ENCODE peak calls at places on chromosomes 11 and 22, in five cellular contexts. M is CD8-positive, alpha-beta T cell; H is GM23338; Z is AG04450; N is spleen. J is an unnamed sample.

GRCh38 chr11:11324090-11324489 is 29.0 kb downstream of the CSNK2A3 start:
- DNase-seq in N (no peak), H (no peak), Z (no peak), M (no peak), J (no peak)

GRCh38 chr22:27452245-27452644 is 349.3 kb downstream of the MN1 start:
- DNase-seq in N (no peak), Z (no peak), M (no peak), H (no peak), J (no peak)

GRCh38 chr11:5929571-5929970 is 12.5 kb upstream of the OR56A3 start:
- DNase-seq in M (no peak), N (no peak), Z (no peak), H (no peak), J (no peak)

GRCh38 chr22:21602579-21602978 is 27.2 kb downstream of the YDJC start:
- DNase-seq in H (no peak), Z (no peak), M (no peak), N (no peak), J (no peak)

GRCh38 chr11:117423046-117423575 is 95.5 kb downstream of the CEP164 start:
- DNase-seq in N (peak; percentile 51), Z (no peak), M (no peak), H (no peak), J (no peak)

GRCh38 chr11:69979632-69980031 is 98.5 kb upstream of the ANO1 start:
- DNase-seq in H (no peak), M (no peak), N (no peak), Z (no peak), J (no peak)

GRCh38 chr11:57458060-57458409 is 2.3 kb upstream of the RTN4RL2 start:
- DNase-seq in N (no peak), Z (no peak), H (peak; percentile 81), M (no peak), J (no peak)

GRCh38 chr11:21268036-21268435 is 598.6 kb downstream of the NELL1 start:
- DNase-seq in N (no peak), M (no peak), H (peak; percentile 44), Z (no peak), J (no peak)

GRCh38 chr22:39178206-39179111 is 26.0 kb upstream of the CBX7 start:
- DNase-seq in Z (no peak), M (no peak), N (peak; percentile 41), H (no peak), J (peak; percentile 54)

GRCh38 chr11:105368711-105369110 is 229.1 kb upstream of the CARD18 start:
- DNase-seq in N (no peak), H (peak; percentile 11), M (no peak), Z (no peak), J (no peak)

GRCh38 chr11:44753965-44754645 is 27.3 kb downstream of the TSPAN18 start:
- DNase-seq in Z (no peak), N (no peak), H (peak; percentile 72), M (no peak), J (no peak)

GRCh38 chr22:44586337-44586990 is 88.4 kb upstream of the RTL6 start:
- DNase-seq in M (no peak), Z (no peak), N (peak; percentile 69), H (no peak), J (no peak)

GRCh38 chr11:23406131-23406819 is 546.0 kb upstream of the CCDC179 start:
- DNase-seq in H (peak; percentile 38), N (peak; percentile 51), M (no peak), Z (no peak), J (no peak)

GRCh38 chr11:57073121-57073520 is 84.4 kb downstream of the OR5AK2 start:
- DNase-seq in Z (no peak), N (no peak), M (no peak), H (no peak), J (peak; percentile 20)

GRCh38 chr11:102155676-102156075 is 45.4 kb downstream of the YAP1 start:
- DNase-seq in N (no peak), H (no peak), Z (no peak), M (no peak), J (no peak)

GRCh38 chr11:65421204-65422103 is 1.1 kb upstream of the NEAT1 start:
- DNase-seq in H (peak; percentile 58), Z (peak; percentile 97), M (peak; percentile 73), N (peak; percentile 95), J (peak; percentile 96)

GRCh38 chr22:21025266-21025665 is 7.1 kb downstream of the SLC7A4 start:
- DNase-seq in Z (no peak), H (no peak), M (no peak), N (no peak), J (no peak)

GRCh38 chr22:30335236-30335635 is 8.5 kb upstream of the TBC1D10A start:
- DNase-seq in H (no peak), Z (no peak), N (no peak), M (no peak), J (no peak)

GRCh38 chr11:16606784-16607674 is 131.4 kb upstream of the C11orf58 start:
- DNase-seq in M (no peak), Z (no peak), N (peak; percentile 73), H (peak; percentile 58), J (no peak)

GRCh38 chr11:33234397-33235168 is 22.6 kb upstream of the HIPK3 start:
- DNase-seq in N (no peak), Z (no peak), H (no peak), M (no peak), J (no peak)

GRCh38 chr22:37187552-37187890 is 526 bp downstream of the C1QTNF6 start:
- DNase-seq in Z (no peak), H (no peak), M (no peak), N (no peak), J (no peak)

GRCh38 chr11:130874955-130875531 is 41.2 kb downstream of the SNX19 start:
- DNase-seq in N (no peak), M (no peak), H (no peak), Z (no peak), J (no peak)

GRCh38 chr11:78708388-78708787 is 133.7 kb upstream of the NARS2 start:
- DNase-seq in H (peak; percentile 47), Z (no peak), N (no peak), M (no peak), J (no peak)

GRCh38 chr11:115699733-115700132 is 195.5 kb upstream of the CADM1 start:
- DNase-seq in M (no peak), Z (peak; percentile 37), N (no peak), H (no peak), J (no peak)

GRCh38 chr22:25838960-25839741 is 97.2 kb downstream of the MYO18B start:
- DNase-seq in Z (no peak), N (no peak), H (no peak), M (no peak), J (no peak)
- H3K27ac ChIP-seq in Z (no peak overlapping the region), N (no peak overlapping the region), H (no peak overlapping the region), M (no peak overlapping the region), J (no peak overlapping the region)

GRCh38 chr11:7515544-7515943 is 1.7 kb downstream of the PPFIBP2 start:
- DNase-seq in Z (no peak), H (no peak), N (no peak), M (no peak), J (no peak)

GRCh38 chr11:7514099-7514725 is 413 bp downstream of the PPFIBP2 start:
- DNase-seq in N (no peak), H (peak; percentile 38), Z (no peak), M (no peak), J (no peak)

GRCh38 chr11:7511405-7511804 is 2.4 kb upstream of the PPFIBP2 start:
- DNase-seq in M (no peak), H (no peak), N (no peak), Z (no peak), J (no peak)

GRCh38 chr11:7512525-7513209 is 1.1 kb upstream of the PPFIBP2 start:
- DNase-seq in H (peak; percentile 10), M (no peak), N (peak; percentile 93), Z (no peak), J (no peak)

DNA sequence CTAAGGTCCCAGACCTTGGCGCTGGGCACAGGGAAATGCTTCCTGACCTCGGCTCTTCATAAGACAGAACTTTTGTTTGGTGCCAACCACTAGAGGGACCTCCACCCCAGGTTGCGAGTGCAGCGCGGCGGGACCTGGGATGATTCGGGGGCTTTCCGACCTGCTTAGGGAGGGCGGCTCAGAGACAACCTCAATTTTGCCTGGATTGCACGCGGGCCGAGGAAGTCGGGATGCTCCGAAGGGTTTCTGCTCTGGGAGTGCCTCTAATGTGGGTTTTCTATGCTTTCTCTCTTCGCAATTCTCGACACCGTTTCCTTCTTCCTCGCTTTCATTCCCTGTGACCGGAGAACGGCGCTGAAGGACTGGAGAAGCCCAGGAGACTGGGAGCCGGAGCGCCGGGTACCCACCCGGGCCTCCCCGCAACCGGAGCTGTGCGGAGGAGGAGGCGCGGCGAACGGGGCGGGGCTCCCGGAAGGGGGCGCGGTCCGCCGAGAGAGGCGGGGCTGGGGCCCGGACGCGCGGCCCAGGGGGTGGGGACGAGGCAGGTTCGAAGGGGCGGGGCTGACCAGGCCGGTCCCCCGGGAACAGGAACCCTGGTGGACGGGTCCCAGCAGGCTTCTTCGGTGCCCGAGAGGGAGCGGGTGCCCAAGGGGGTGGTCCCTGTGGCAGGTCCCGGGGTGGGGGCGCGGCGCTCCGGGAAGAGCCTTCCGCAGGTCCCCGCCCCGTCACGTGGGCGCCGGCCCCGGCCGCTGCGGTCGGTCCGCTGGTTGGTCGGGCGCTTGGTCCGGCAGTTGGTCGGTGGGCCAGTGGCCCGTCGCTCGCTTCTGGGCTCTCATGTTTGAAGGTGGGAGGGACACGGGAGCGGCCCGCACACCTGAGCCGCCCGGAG is at the start of gene PPFIBP2:
- DNase-seq in M (peak; percentile 67), Z (no peak), H (peak; percentile 89), N (peak; percentile 97), J (peak; percentile 25)
- TF ChIP-seq CTCF in M (peak; percentile 68), Z (peak; percentile 72), H (peak; percentile 66), N (peak; percentile 55), J (peak; percentile 87)

DNA sequence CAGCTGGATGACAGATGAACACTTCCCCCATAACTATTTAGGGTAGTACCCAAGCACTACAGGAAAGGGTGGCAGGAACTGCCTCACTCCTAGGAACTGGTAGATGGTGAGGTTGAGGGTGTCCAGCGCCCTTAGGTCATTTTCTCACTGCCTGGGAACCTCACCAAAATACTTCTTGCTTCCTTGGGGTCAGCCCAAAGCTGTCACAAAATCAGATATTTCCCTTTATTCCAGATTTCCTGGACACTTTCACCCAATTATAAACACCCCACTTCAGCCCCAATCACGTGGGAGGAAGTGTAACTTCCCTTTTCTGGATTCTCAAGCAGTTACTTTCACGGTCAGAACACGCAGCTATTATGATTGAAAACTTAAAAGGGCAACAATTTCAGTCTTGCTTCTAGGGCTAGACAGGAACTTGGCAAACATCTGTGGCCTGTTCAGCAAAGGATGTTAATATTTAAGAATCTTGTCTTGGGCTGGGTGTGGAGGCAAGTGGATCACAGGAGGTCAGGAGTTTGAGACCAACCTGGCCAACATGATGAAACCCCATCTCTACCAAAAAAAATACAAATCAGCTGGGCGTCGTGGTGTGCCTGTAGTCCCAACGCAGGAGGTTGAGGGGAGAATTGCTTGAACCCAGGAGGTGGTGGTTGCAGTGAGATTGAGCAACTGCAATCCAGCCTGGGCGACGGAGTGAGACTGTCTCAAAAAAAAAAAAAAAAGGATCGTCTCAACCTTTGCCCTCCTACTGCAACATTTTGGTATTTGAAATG is 4.0 kb downstream of the FTH1 start:
- DNase-seq in M (peak; percentile 32), H (no peak), Z (no peak), N (peak; percentile 65), J (no peak)
- H3K4me3 ChIP-seq in M (no peak overlapping the region), H (no peak overlapping the region), Z (peak overlapping the region; percentile 100), N (peak overlapping the region; percentile 100), J (no peak overlapping the region)

GRCh38 chr11:119300198-119300964 is 16.5 kb downstream of the MCAM start:
- DNase-seq in Z (no peak), M (no peak), H (no peak), N (no peak), J (no peak)

GRCh38 chr11:119297938-119298337 is 19.0 kb downstream of the MCAM start:
- DNase-seq in H (no peak), N (no peak), Z (no peak), M (no peak), J (no peak)

GRCh38 chr11:119303227-119303718 is 13.7 kb downstream of the MCAM start:
- DNase-seq in M (no peak), H (no peak), N (no peak), Z (no peak), J (no peak)

GRCh38 chr11:119298726-119299125 is 18.2 kb downstream of the MCAM start:
- DNase-seq in Z (no peak), N (no peak), H (no peak), M (no peak), J (no peak)

GRCh38 chr11:119299416-119299815 is 17.5 kb downstream of the MCAM start:
- DNase-seq in H (no peak), M (no peak), Z (no peak), N (no peak), J (no peak)
- H3K27ac ChIP-seq in H (no peak overlapping the region), M (no peak overlapping the region), Z (no peak overlapping the region), N (no peak overlapping the region), J (no peak overlapping the region)

J was measured in brain microvascular endothelial cell.